ENCODE peak calls at places on chromosome X, in nine cellular contexts. E is HuH-7, M is GM04503, J is progenitor cell of endocrine pancreas, L is NCI-H1092 treated with DMSO at 0.1 percent for 48 hours, H is NCI-H1930, O is right cardiac atrium, G is hippocampal formation, K is amygdala. I is an unnamed sample.

GRCh38 chrX:104310084-104310483 is 55.4 kb upstream of the ESX1 start:
- DNase-seq in O (no peak), G (peak), L (peak), J (no peak), K (peak), M (no peak), E (peak), H (no peak), I (no peak)

GRCh38 chrX:30593435-30594200 is 16.1 kb upstream of the TASL start:
- DNase-seq in G (no peak), K (no peak), M (no peak), H (no peak), J (no peak), O (peak), L (no peak), E (no peak), I (no peak)

GRCh38 chrX:40411350-40412111 is 169.2 kb upstream of the ATP6AP2 start:
- DNase-seq in G (no peak), E (no peak), O (no peak), J (no peak), H (no peak), L (no peak), M (no peak), K (no peak), I (no peak)

GRCh38 chrX:22404297-22404696 is 131.6 kb downstream of the CBLL2 start:
- DNase-seq in G (no peak), H (no peak), L (no peak), K (no peak), M (no peak), O (no peak), J (no peak), E (no peak), I (no peak)

GRCh38 chrX:113422323-113422722 is 581.7 kb upstream of the AMOT start:
- DNase-seq in L (no peak), E (no peak), K (no peak), M (no peak), J (no peak), G (no peak), O (no peak), H (no peak), I (no peak)

GRCh38 chrX:150293311-150294013 is 69.7 kb upstream of the MAMLD1 start:
- DNase-seq in G (no peak), E (no peak), J (no peak), K (no peak), H (no peak), M (no peak), L (no peak), O (no peak), I (no peak)

GRCh38 chrX:134484039-134484438 is 24.1 kb downstream of the HPRT1 start:
- DNase-seq in H (no peak), E (peak), M (peak), J (no peak), G (no peak), L (peak), K (no peak), O (no peak), I (no peak)

GRCh38 chrX:133171962-133172708 is 46.0 kb downstream of the TFDP3 start:
- DNase-seq in O (no peak), H (no peak), K (no peak), M (no peak), L (peak), J (no peak), G (no peak), E (peak), I (no peak)

GRCh38 chrX:1392376-1393130 is 640 bp upstream of the SLC25A6 start:
- DNase-seq in J (peak), L (no peak), E (peak), G (no peak), H (no peak), K (no peak), O (no peak), M (no peak), I (no peak)

GRCh38 chrX:154509455-154509854 is 6.6 kb downstream of the FAM3A start:
- DNase-seq in E (no peak), K (no peak), O (no peak), G (no peak), J (no peak), M (no peak), H (no peak), L (no peak), I (no peak)

GRCh38 chrX:124194903-124195302 is 137.6 kb upstream of the TEX13D start:
- DNase-seq in E (no peak), J (no peak), K (no peak), L (no peak), M (no peak), O (peak), G (no peak), H (no peak), I (no peak)

GRCh38 chrX:71215335-71215912 is 7.6 kb upstream of the GJB1 start:
- DNase-seq in L (no peak), G (no peak), M (no peak), O (no peak), J (no peak), E (no peak), H (no peak), K (no peak), I (peak)